ENCODE peak calls at places on chromosomes 13 and 19, in five cellular contexts. One of them, this sample, is unnamed.

GRCh38 chr13:32047088-32047487 is 15.5 kb downstream of the FRY start:
- DNase-seq in BE2C: no peak
- DNase-seq in cardiac muscle cell: no peak
- DNase-seq in pancreas: no peak
- DNase-seq in mesendoderm: no peak
- DNase-seq in this sample: no peak

GRCh38 chr13:112532837-112533745 is 54.9 kb downstream of the TUBGCP3 start:
- DNase-seq in BE2C: peak; percentile 81
- DNase-seq in cardiac muscle cell: peak; percentile 8
- DNase-seq in pancreas: no peak
- DNase-seq in mesendoderm: no peak
- DNase-seq in this sample: no peak

GRCh38 chr19:41431426-41432386 is 4.5 kb upstream of the B3GNT8 start:
- DNase-seq in BE2C: peak; percentile 47
- DNase-seq in cardiac muscle cell: peak; percentile 46
- DNase-seq in pancreas: no peak
- DNase-seq in mesendoderm: peak; percentile 48
- DNase-seq in this sample: no peak

GRCh38 chr13:108987488-108987887 is 358.1 kb downstream of the MYO16 start:
- DNase-seq in BE2C: no peak
- DNase-seq in cardiac muscle cell: peak; percentile 21
- DNase-seq in pancreas: no peak
- DNase-seq in mesendoderm: no peak
- DNase-seq in this sample: no peak

GRCh38 chr19:8311461-8312260 is 3.5 kb upstream of the CD320 start:
- DNase-seq in BE2C: peak; percentile 47
- DNase-seq in cardiac muscle cell: no peak
- DNase-seq in pancreas: peak; percentile 1
- DNase-seq in mesendoderm: no peak
- DNase-seq in this sample: no peak

GRCh38 chr19:45938733-45939319 is 24.2 kb upstream of the NANOS2 start:
- DNase-seq in BE2C: no peak
- DNase-seq in cardiac muscle cell: no peak
- DNase-seq in pancreas: no peak
- DNase-seq in mesendoderm: no peak
- DNase-seq in this sample: no peak

GRCh38 chr19:38209671-38210457 is 14.2 kb downstream of the DPF1 start:
- DNase-seq in BE2C: peak; percentile 40
- DNase-seq in cardiac muscle cell: peak; percentile 52
- DNase-seq in pancreas: no peak
- DNase-seq in mesendoderm: peak; percentile 62
- DNase-seq in this sample: peak; percentile 39

GRCh38 chr19:4482721-4483120 is 10.6 kb downstream of the HDGFL2 start:
- DNase-seq in BE2C: no peak
- DNase-seq in cardiac muscle cell: no peak
- DNase-seq in pancreas: no peak
- DNase-seq in mesendoderm: no peak
- DNase-seq in this sample: no peak

GRCh38 chr19:38441660-38442348 is 8.3 kb downstream of the RYR1 start:
- DNase-seq in BE2C: no peak
- DNase-seq in cardiac muscle cell: peak; percentile 15
- DNase-seq in pancreas: no peak
- DNase-seq in mesendoderm: peak; percentile 86
- DNase-seq in this sample: no peak

GRCh38 chr13:96671073-96671472 is 323.2 kb downstream of the OXGR1 start:
- DNase-seq in BE2C: no peak
- DNase-seq in cardiac muscle cell: no peak
- DNase-seq in pancreas: no peak
- DNase-seq in mesendoderm: no peak
- DNase-seq in this sample: no peak

GRCh38 chr19:29320076-29320475 is 107.1 kb upstream of the UQCRFS1 start:
- DNase-seq in BE2C: no peak
- DNase-seq in cardiac muscle cell: no peak
- DNase-seq in pancreas: no peak
- DNase-seq in mesendoderm: no peak
- DNase-seq in this sample: no peak

GRCh38 chr13:32811297-32811800 is 204.9 kb upstream of the KL start:
- DNase-seq in BE2C: no peak
- DNase-seq in cardiac muscle cell: no peak
- DNase-seq in pancreas: no peak
- DNase-seq in mesendoderm: no peak
- DNase-seq in this sample: no peak

GRCh38 chr19:55460670-55461258 is 678 bp downstream of the ISOC2 start:
- DNase-seq in BE2C: peak; percentile 93
- DNase-seq in cardiac muscle cell: peak; percentile 96
- DNase-seq in pancreas: peak; percentile 84
- DNase-seq in mesendoderm: peak; percentile 93
- DNase-seq in this sample: peak; percentile 78

GRCh38 chr19:55663846-55664536 is 9.2 kb downstream of the U2AF2 start:
- DNase-seq in BE2C: no peak
- DNase-seq in cardiac muscle cell: no peak
- DNase-seq in pancreas: no peak
- DNase-seq in mesendoderm: no peak
- DNase-seq in this sample: no peak

GRCh38 chr13:112733112-112733511 is 43.3 kb downstream of the ATP11A start:
- DNase-seq in BE2C: no peak
- DNase-seq in cardiac muscle cell: no peak
- DNase-seq in pancreas: no peak
- DNase-seq in mesendoderm: peak; percentile 49
- DNase-seq in this sample: no peak

GRCh38 chr19:40754611-40755247 is 3.7 kb downstream of the SNRPA start:
- DNase-seq in BE2C: no peak
- DNase-seq in cardiac muscle cell: peak; percentile 30
- DNase-seq in pancreas: peak; percentile 31
- DNase-seq in mesendoderm: no peak
- DNase-seq in this sample: no peak

GRCh38 chr13:30569901-30570576 is 47.7 kb upstream of the USPL1 start:
- DNase-seq in BE2C: peak; percentile 9
- DNase-seq in cardiac muscle cell: peak; percentile 93
- DNase-seq in pancreas: no peak
- DNase-seq in mesendoderm: peak; percentile 69
- DNase-seq in this sample: no peak

GRCh38 chr13:33352023-33352422 is 66.5 kb upstream of the STARD13 start:
- DNase-seq in BE2C: no peak
- DNase-seq in cardiac muscle cell: no peak
- DNase-seq in pancreas: no peak
- DNase-seq in mesendoderm: no peak
- DNase-seq in this sample: no peak

GRCh38 chr13:60887711-60888110 is 490.7 kb downstream of the TDRD3 start:
- DNase-seq in BE2C: no peak
- DNase-seq in cardiac muscle cell: no peak
- DNase-seq in pancreas: no peak
- DNase-seq in mesendoderm: no peak
- DNase-seq in this sample: no peak

GRCh38 chr13:44048326-44048725 is 168.6 kb downstream of the LACC1 start:
- DNase-seq in BE2C: no peak
- DNase-seq in cardiac muscle cell: peak; percentile 21
- DNase-seq in pancreas: no peak
- DNase-seq in mesendoderm: no peak
- DNase-seq in this sample: no peak

GRCh38 chr19:10404888-10405808 is 1.8 kb upstream of the CDC37 start:
- DNase-seq in BE2C: no peak
- DNase-seq in cardiac muscle cell: no peak
- DNase-seq in pancreas: no peak
- DNase-seq in mesendoderm: no peak
- DNase-seq in this sample: no peak

GRCh38 chr19:4814625-4815425 is 16.7 kb downstream of the TICAM1 start:
- DNase-seq in BE2C: no peak
- DNase-seq in cardiac muscle cell: no peak
- DNase-seq in pancreas: no peak
- DNase-seq in mesendoderm: no peak
- DNase-seq in this sample: no peak

GRCh38 chr13:57045816-57046691 is 94.7 kb upstream of the PRR20A start:
- DNase-seq in BE2C: no peak
- DNase-seq in cardiac muscle cell: peak; percentile 13
- DNase-seq in pancreas: no peak
- DNase-seq in mesendoderm: no peak
- DNase-seq in this sample: no peak

GRCh38 chr13:30832845-30833332 is 73.2 kb upstream of the MEDAG start:
- DNase-seq in BE2C: peak; percentile 91
- DNase-seq in cardiac muscle cell: peak; percentile 61
- DNase-seq in pancreas: peak; percentile 84
- DNase-seq in mesendoderm: peak; percentile 54
- DNase-seq in this sample: no peak

GRCh38 chr19:44753932-44754742 is 5.6 kb downstream of the BCL3 start:
- DNase-seq in BE2C: peak; percentile 76
- DNase-seq in cardiac muscle cell: peak; percentile 96
- DNase-seq in pancreas: peak; percentile 96
- DNase-seq in mesendoderm: peak; percentile 69
- DNase-seq in this sample: peak; percentile 96

GRCh38 chr19:44753619-44753931 is 5.1 kb downstream of the BCL3 start:
- DNase-seq in BE2C: no peak
- DNase-seq in cardiac muscle cell: no peak
- DNase-seq in pancreas: no peak
- DNase-seq in mesendoderm: no peak
- DNase-seq in this sample: no peak

GRCh38 chr19:44750713-44751112 is 2.2 kb downstream of the BCL3 start:
- DNase-seq in BE2C: no peak
- DNase-seq in cardiac muscle cell: no peak
- DNase-seq in pancreas: no peak
- DNase-seq in mesendoderm: no peak
- DNase-seq in this sample: no peak

GRCh38 chr19:44752816-44753618 is 4.5 kb downstream of the BCL3 start:
- DNase-seq in BE2C: peak; percentile 79
- DNase-seq in cardiac muscle cell: peak; percentile 100
- DNase-seq in pancreas: peak; percentile 97
- DNase-seq in mesendoderm: peak; percentile 82
- DNase-seq in this sample: peak; percentile 97

GRCh38 chr19:44752123-44752815 is 3.8 kb downstream of the BCL3 start:
- DNase-seq in BE2C: no peak
- DNase-seq in cardiac muscle cell: no peak
- DNase-seq in pancreas: no peak
- DNase-seq in mesendoderm: no peak
- DNase-seq in this sample: no peak
- H3K4me1 ChIP-seq in BE2C: peaks cover 14% of the 10 kb centered on the region
- H3K4me1 ChIP-seq in cardiac muscle cell: peaks cover 14% of the 10 kb centered on the region
- H3K4me1 ChIP-seq in pancreas: peaks cover 14% of the 10 kb centered on the region
- H3K4me1 ChIP-seq in mesendoderm: peaks cover 3% of the 10 kb centered on the region
- H3K4me1 ChIP-seq in this sample: peaks cover 29% of the 10 kb centered on the region

DNA sequence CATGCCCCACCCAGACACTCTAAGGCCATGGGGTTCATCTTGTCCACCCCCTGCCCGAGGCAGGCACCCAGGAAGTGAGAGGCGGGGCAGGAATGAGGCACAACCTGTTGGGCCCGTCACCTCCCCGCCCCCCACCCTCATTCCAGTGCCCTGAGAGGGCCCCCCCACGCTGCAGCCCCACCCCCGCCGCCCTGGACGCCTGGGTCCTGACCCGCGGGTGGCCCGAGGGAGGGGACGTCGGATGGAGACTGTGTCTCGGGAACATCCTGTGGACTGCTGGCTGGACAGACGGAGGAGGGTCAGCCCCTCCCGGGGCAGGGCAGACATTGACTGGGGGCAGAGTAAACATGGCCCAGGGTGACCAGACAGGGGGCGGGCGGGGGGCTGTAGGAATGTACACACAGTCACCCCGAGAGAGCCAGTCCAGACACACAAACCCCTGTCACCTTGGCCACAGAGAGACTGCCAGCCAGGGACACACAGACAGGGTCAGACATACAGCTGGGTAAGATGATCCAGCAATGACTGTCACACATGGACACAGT is 7.4 kb upstream of the JUNB start:
- DNase-seq in BE2C: no peak
- DNase-seq in cardiac muscle cell: no peak
- DNase-seq in pancreas: no peak
- DNase-seq in mesendoderm: no peak
- DNase-seq in this sample: peak; percentile 67
- H3K4me1 ChIP-seq in BE2C: peaks cover 49% of the 10 kb centered on the region
- H3K4me1 ChIP-seq in cardiac muscle cell: peaks cover 34% of the 10 kb centered on the region
- H3K4me1 ChIP-seq in pancreas: peaks cover 11% of the 10 kb centered on the region
- H3K4me1 ChIP-seq in mesendoderm: peaks cover 14% of the 10 kb centered on the region
- H3K4me1 ChIP-seq in this sample: no peaks in the 10 kb centered on the region

DNA sequence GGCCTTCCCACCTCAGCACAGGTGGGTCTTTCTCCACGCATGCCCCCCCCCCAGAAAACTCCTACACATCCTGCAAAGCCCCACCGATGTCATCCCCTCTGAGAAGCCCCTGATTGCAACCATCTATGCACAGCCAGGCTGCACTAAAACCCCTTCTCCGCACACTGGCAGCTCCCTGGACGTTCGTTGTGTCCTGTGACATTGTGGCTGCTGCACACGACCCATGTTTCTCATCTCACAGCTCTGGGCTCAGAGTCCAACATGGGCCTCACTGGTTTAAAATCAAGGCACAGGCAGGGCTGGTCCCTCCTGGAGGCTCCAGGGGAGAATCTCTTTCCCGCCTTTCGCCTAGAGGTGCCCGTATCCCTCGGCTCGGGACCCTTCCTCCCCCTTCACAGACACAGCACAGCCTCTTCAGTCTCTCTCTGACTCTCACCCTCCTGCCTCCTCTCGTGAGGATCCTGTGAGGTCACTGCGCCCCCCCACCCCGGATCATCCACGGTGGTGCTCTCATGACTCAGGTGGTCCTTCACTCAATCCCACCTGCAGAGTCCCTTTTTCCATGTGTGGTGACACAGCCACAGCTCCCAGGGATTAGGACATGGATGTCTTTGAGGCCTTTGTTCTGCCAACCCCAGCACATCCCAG is 71.2 kb downstream of the GADD45B start:
- DNase-seq in BE2C: no peak
- DNase-seq in cardiac muscle cell: no peak
- DNase-seq in pancreas: no peak
- DNase-seq in mesendoderm: no peak
- DNase-seq in this sample: no peak
- H3K4me1 ChIP-seq in BE2C: peaks cover 9% of the 10 kb centered on the region
- H3K4me1 ChIP-seq in cardiac muscle cell: peaks cover 40% of the 10 kb centered on the region
- H3K4me1 ChIP-seq in pancreas: peaks cover 9% of the 10 kb centered on the region
- H3K4me1 ChIP-seq in mesendoderm: peaks cover 2% of the 10 kb centered on the region
- H3K4me1 ChIP-seq in this sample: peaks cover 11% of the 10 kb centered on the region

GRCh38 chr13:110353339-110353977 is 46.4 kb downstream of the COL4A2 start:
- DNase-seq in BE2C: no peak
- DNase-seq in cardiac muscle cell: no peak
- DNase-seq in pancreas: no peak
- DNase-seq in mesendoderm: no peak
- DNase-seq in this sample: peak; percentile 43

GRCh38 chr13:110354209-110354627 is 47.1 kb downstream of the COL4A2 start:
- DNase-seq in BE2C: no peak
- DNase-seq in cardiac muscle cell: no peak
- DNase-seq in pancreas: no peak
- DNase-seq in mesendoderm: no peak
- DNase-seq in this sample: no peak

GRCh38 chr13:110351636-110352420 is 44.7 kb downstream of the COL4A2 start:
- DNase-seq in BE2C: no peak
- DNase-seq in cardiac muscle cell: no peak
- DNase-seq in pancreas: no peak
- DNase-seq in mesendoderm: no peak
- DNase-seq in this sample: no peak

GRCh38 chr13:110354715-110355473 is 47.8 kb downstream of the COL4A2 start:
- DNase-seq in BE2C: no peak
- DNase-seq in cardiac muscle cell: no peak
- DNase-seq in pancreas: peak; percentile 28
- DNase-seq in mesendoderm: no peak
- DNase-seq in this sample: no peak

DNA sequence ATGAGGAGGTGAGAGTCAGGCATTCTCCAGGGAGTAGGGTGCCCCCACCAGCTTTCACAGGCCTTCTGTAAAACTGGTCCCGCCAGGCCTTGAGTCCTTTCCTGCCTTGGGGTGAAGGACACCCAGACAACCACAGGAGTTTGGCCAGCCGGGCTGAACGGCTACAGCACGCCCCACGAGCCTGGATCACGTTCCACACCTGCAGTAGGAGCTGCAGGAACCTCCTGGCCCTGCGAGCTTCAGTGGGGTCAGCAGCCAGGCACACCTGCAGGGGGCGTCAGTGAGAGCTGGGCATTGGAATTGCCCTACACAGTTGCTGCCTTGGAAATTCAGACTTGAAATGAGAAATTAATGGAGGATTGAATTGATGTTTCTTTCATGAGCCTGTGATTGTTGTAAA is 45.7 kb downstream of the COL4A2 start:
- DNase-seq in BE2C: peak; percentile 25
- DNase-seq in cardiac muscle cell: no peak
- DNase-seq in pancreas: no peak
- DNase-seq in mesendoderm: no peak
- DNase-seq in this sample: no peak
- H3K4me1 ChIP-seq in BE2C: no peaks in the 10 kb centered on the region
- H3K4me1 ChIP-seq in cardiac muscle cell: peaks cover 25% of the 10 kb centered on the region
- H3K4me1 ChIP-seq in pancreas: peaks cover 6% of the 10 kb centered on the region
- H3K4me1 ChIP-seq in mesendoderm: no peaks in the 10 kb centered on the region
- H3K4me1 ChIP-seq in this sample: peaks cover 21% of the 10 kb centered on the region

This sample was measured in lung.